ENCODE peak calls at places on chromosomes 16 and 17, in four cellular contexts. G, U, C and J are unnamed samples.

GRCh38 chr16:79181419-79181818 is 419.1 kb downstream of the MAF start:
- DNase-seq in G (no peak), C (no peak), U (no peak), J (no peak)

GRCh38 chr16:65069090-65069489 is 52.8 kb downstream of the CDH11 start:
- DNase-seq in C (no peak), U (peak), G (no peak), J (peak)

GRCh38 chr16:75250809-75251279 is 580 bp downstream of the BCAR1 start:
- DNase-seq in G (no peak), U (no peak), C (no peak), J (peak)

GRCh38 chr16:50635505-50636392 is 45.4 kb downstream of the SNX20 start:
- DNase-seq in U (no peak), G (no peak), C (peak), J (no peak)

GRCh38 chr17:66755944-66756290 is 79.0 kb upstream of the CACNG5 start:
- DNase-seq in G (no peak), U (no peak), C (no peak), J (no peak)

GRCh38 chr16:83059237-83059636 is 432.5 kb downstream of the CDH13 start:
- DNase-seq in G (no peak), U (no peak), C (no peak), J (no peak)

GRCh38 chr17:40576113-40576740 is 11.0 kb upstream of the CCR7 start:
- DNase-seq in U (no peak), C (no peak), G (no peak), J (no peak)

GRCh38 chr17:78745407-78746088 is 36.5 kb downstream of the CYTH1 start:
- DNase-seq in G (peak), C (no peak), U (no peak), J (peak)

GRCh38 chr17:8954339-8954738 is 11.2 kb downstream of the PIK3R5 start:
- DNase-seq in U (no peak), C (peak), G (no peak), J (no peak)

GRCh38 chr17:74431568-74432483 is at the start of gene GPRC5C:
- DNase-seq in G (peak), C (peak), U (no peak), J (no peak)

GRCh38 chr17:77606146-77606864 is 352.2 kb upstream of the TNRC6C start:
- DNase-seq in C (no peak), U (no peak), G (no peak), J (no peak)